ENCODE peak calls at places on chromosomes 16 and 17, in eight cellular contexts. E, K, P, V, S, N, L and R are unnamed samples.

GRCh38 chr16:53626816-53627215 is 76.8 kb downstream of the RPGRIP1L start:
- DNase-seq in V (no peak), P (no peak), N (no peak), K (no peak), S (no peak), L (no peak), E (no peak), R (no peak)

GRCh38 chr16:50315346-50315997 is 49.1 kb downstream of the ADCY7 start:
- DNase-seq in E (no peak), L (no peak), K (no peak), S (peak), V (no peak), N (no peak), P (peak), R (no peak)

GRCh38 chr17:28379814-28380571 is 8.5 kb downstream of the SARM1 start:
- DNase-seq in V (peak), N (no peak), S (peak), K (no peak), E (no peak), L (peak), P (peak), R (peak)

GRCh38 chr17:37506678-37507077 is 17.0 kb downstream of the DUSP14 start:
- DNase-seq in P (peak), L (peak), S (peak), V (peak), E (peak), N (peak), K (peak), R (peak)

GRCh38 chr16:27374231-27374793 is 27.7 kb upstream of the IL21R start:
- DNase-seq in K (no peak), N (no peak), E (no peak), S (no peak), L (no peak), V (no peak), P (no peak), R (no peak)

GRCh38 chr17:44628234-44629188 is 27.8 kb upstream of the MEIOC start:
- DNase-seq in K (peak), E (peak), N (no peak), S (peak), V (no peak), P (peak), L (no peak), R (no peak)

GRCh38 chr17:13362341-13363122 is 239.2 kb downstream of the HS3ST3A1 start:
- DNase-seq in L (peak), S (no peak), N (no peak), V (peak), K (peak), P (peak), E (no peak), R (peak)

GRCh38 chr17:304461-304860 is 48.1 kb downstream of the RPH3AL start:
- DNase-seq in N (no peak), E (peak), L (no peak), V (peak), P (peak), K (peak), S (peak), R (no peak)

GRCh38 chr16:74743668-74744299 is 30.8 kb downstream of the FA2H start:
- DNase-seq in S (peak), E (no peak), K (no peak), V (peak), L (peak), P (peak), N (no peak), R (peak)

GRCh38 chr17:46003907-46004748 is 5.1 kb downstream of the STH start:
- DNase-seq in N (no peak), K (no peak), V (peak), E (no peak), L (peak), P (peak), S (peak), R (no peak)

GRCh38 chr16:56450275-56450889 is 750 bp downstream of the NUDT21 start:
- DNase-seq in S (peak), K (peak), L (no peak), N (peak), P (peak), V (peak), E (peak), R (peak)

GRCh38 chr17:41860254-41860931 is 4.8 kb downstream of the KLHL11 start:
- DNase-seq in S (no peak), V (no peak), N (no peak), K (no peak), E (no peak), L (no peak), P (no peak), R (no peak)

GRCh38 chr17:38658741-38659345 is 15.9 kb downstream of the EPOP start:
- DNase-seq in E (no peak), K (no peak), S (no peak), V (no peak), P (no peak), L (no peak), N (peak), R (no peak)

GRCh38 chr17:36591434-36592315 is at the start of gene DHRS11:
- DNase-seq in P (peak), N (peak), L (peak), K (peak), E (peak), S (peak), V (peak), R (peak)

GRCh38 chr17:72535779-72536178 is 415.0 kb downstream of the SOX9 start:
- DNase-seq in E (no peak), L (no peak), V (no peak), K (no peak), N (no peak), S (no peak), P (no peak), R (no peak)

GRCh38 chr17:16911141-16911937 is 60.6 kb downstream of the TNFRSF13B start:
- DNase-seq in K (no peak), P (peak), V (no peak), E (no peak), S (no peak), N (no peak), L (no peak), R (no peak)

GRCh38 chr16:85084841-85085535 is 27.3 kb downstream of the CIBAR2 start:
- DNase-seq in V (no peak), S (no peak), K (no peak), E (no peak), P (no peak), N (no peak), L (no peak), R (no peak)

GRCh38 chr17:3990391-3991127 is 26.3 kb upstream of the ATP2A3 start:
- DNase-seq in V (peak), P (peak), K (no peak), S (no peak), L (no peak), E (no peak), N (no peak), R (peak)

GRCh38 chr16:23509763-23510153 is 536 bp downstream of the GGA2 start:
- DNase-seq in E (peak), N (no peak), K (peak), P (peak), L (peak), V (peak), S (peak), R (no peak)

GRCh38 chr16:5374184-5374583 is 276.6 kb upstream of the EEF2KMT start:
- DNase-seq in E (peak), L (no peak), P (no peak), N (no peak), S (no peak), V (no peak), K (no peak), R (no peak)

GRCh38 chr17:9053406-9053805 is 32.1 kb downstream of the NTN1 start:
- DNase-seq in E (no peak), V (no peak), P (no peak), S (no peak), N (no peak), L (no peak), K (no peak), R (no peak)

GRCh38 chr17:35543856-35544255 is 6.4 kb upstream of the SLFN12L start:
- DNase-seq in N (no peak), V (no peak), K (no peak), P (no peak), L (peak), E (no peak), S (no peak), R (no peak)

GRCh38 chr17:64244165-64244564 is 18.9 kb downstream of the TEX2 start:
- DNase-seq in P (peak), V (no peak), N (no peak), E (no peak), K (no peak), L (no peak), S (no peak), R (no peak)

GRCh38 chr17:19457830-19458271 is 46.8 kb downstream of the RNF112 start:
- DNase-seq in L (no peak), K (peak), P (no peak), V (no peak), E (peak), S (no peak), N (no peak), R (no peak)

GRCh38 chr16:24482681-24483202 is 56.6 kb upstream of the RBBP6 start:
- DNase-seq in V (no peak), N (no peak), P (no peak), K (peak), L (no peak), E (peak), S (no peak), R (no peak)

GRCh38 chr17:488993-489757 is 136.6 kb upstream of the RPH3AL start:
- DNase-seq in N (peak), P (peak), V (peak), E (peak), S (no peak), L (no peak), K (peak), R (peak)

GRCh38 chr16:80436510-80436909 is 104.3 kb upstream of the DYNLRB2 start:
- DNase-seq in N (no peak), E (no peak), L (no peak), S (no peak), K (no peak), V (no peak), P (no peak), R (no peak)

GRCh38 chr16:84800118-84800517 is 19.7 kb upstream of the CRISPLD2 start:
- DNase-seq in E (no peak), N (no peak), K (no peak), V (no peak), L (no peak), P (no peak), S (no peak), R (no peak)

GRCh38 chr17:4744999-4745969 is 5.6 kb upstream of the CXCL16 start:
- DNase-seq in N (no peak), E (peak), V (no peak), P (no peak), S (peak), L (no peak), K (peak), R (no peak)

GRCh38 chr17:77995146-77995852 is 36.8 kb downstream of the TNRC6C start:
- DNase-seq in E (no peak), K (peak), L (no peak), P (no peak), V (peak), N (no peak), S (no peak), R (no peak)

DNA sequence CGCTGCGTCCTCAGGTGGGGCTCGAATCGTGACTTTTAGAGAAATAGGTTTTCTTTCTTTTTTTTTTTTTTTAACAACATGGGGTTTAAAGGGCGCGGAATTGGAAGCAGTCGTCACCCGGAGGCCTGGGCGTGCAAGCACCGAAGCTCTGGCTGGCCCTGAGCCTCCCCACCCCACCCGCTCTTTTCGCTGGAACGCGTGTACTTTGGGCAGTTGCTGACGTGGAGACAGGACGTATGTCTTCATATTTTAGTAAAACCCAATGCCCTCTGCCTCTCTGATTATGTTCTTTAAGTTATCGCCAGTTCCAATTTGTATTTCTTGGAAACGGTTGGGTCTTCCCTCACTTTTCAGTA is 552 bp upstream of the C16orf95 start:
- DNase-seq in L (peak), S (peak), E (peak), P (peak), V (peak), K (no peak), N (peak), R (peak)
- H2AFZ ChIP-seq in L (peak), S (peak), E (peak), P (no peak), V (peak), K (peak), N (peak), R (peak)

GRCh38 chr17:40111221-40112128 is 10.3 kb upstream of the MSL1 start:
- DNase-seq in P (peak), V (peak), K (peak), N (peak), L (peak), E (peak), S (peak), R (peak)

GRCh38 chr17:40109471-40109824 is 9.1 kb upstream of the NR1D1 start:
- DNase-seq in V (peak), N (no peak), P (no peak), E (no peak), S (no peak), L (no peak), K (no peak), R (no peak)

GRCh38 chr17:40112191-40112590 is 9.6 kb upstream of the MSL1 start:
- DNase-seq in L (no peak), V (no peak), N (no peak), K (no peak), E (no peak), S (no peak), P (no peak), R (no peak)

GRCh38 chr17:40110457-40110856 is 10.1 kb upstream of the NR1D1 start:
- DNase-seq in K (no peak), L (no peak), N (no peak), S (no peak), E (no peak), V (peak), P (no peak), R (no peak)

DNA sequence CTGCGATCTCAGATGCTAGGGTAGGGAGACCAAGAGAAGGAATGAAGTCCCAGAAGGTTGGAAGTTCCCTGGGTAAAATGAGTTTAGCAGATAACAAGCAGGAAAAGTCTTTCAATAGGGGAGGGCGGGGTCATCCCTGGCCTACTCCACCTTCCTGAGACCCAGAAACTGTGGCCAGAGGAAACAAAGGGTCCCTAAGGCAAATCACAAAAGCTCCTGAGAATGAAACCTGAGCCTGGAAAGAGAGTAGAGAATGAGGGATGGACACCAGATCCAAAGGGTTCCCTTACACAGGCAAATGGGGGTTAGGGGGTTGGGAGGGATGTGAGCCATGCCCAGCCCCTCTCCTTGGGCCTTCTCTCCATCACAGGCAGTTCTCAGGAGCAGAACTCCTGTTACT is 9.6 kb upstream of the NR1D1 start:
- DNase-seq in N (no peak), K (peak), L (no peak), V (no peak), P (no peak), S (no peak), E (peak), R (no peak)
- H3K27ac ChIP-seq in N (no peak), K (peak), L (no peak), V (peak), P (peak), S (peak), E (peak), R (no peak)

GRCh38 chr17:81329927-81330883 is 35.1 kb upstream of the SLC38A10 start:
- DNase-seq in V (peak), L (peak), P (peak), E (peak), N (no peak), S (peak), K (peak), R (no peak)
- TF ChIP-seq EZH2 in V (no peak), L (no peak), P (no peak), E (no peak), N (no peak), S (no peak), K (no peak), R (no peak)

GRCh38 chr16:1701216-1701878 is 4.6 kb upstream of the MAPK8IP3 start:
- DNase-seq in P (no peak), K (no peak), S (no peak), V (no peak), L (no peak), N (no peak), E (no peak), R (peak)

GRCh38 chr16:1700246-1700645 is 5.7 kb upstream of the MAPK8IP3 start:
- DNase-seq in S (no peak), V (no peak), P (no peak), L (no peak), N (no peak), K (no peak), E (no peak), R (no peak)

GRCh38 chr16:1691956-1692355 is 13.9 kb downstream of the JPT2 start:
- DNase-seq in N (no peak), P (peak), V (peak), E (no peak), L (peak), K (no peak), S (no peak), R (peak)

GRCh38 chr16:1698680-1699079 is 7.3 kb upstream of the MAPK8IP3 start:
- DNase-seq in S (no peak), K (no peak), V (no peak), L (no peak), E (no peak), N (no peak), P (no peak), R (no peak)

DNA sequence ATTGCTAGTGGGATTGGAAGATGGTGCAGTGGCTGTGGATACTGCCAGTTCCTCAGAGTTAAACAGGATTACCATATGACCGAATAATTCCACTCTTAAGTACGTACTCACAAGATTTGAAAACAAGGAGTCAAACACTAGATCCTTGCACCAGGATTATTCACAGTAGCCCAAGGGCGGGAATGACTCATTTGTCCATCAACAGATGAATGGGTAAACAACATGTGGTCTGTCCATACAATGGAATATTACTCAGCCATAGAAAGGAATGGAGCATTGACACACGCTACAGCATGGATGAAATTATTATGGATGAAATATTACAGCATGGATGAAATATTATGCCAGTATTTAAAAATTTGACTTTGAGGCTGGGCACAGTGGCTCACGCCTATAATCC is 9.1 kb upstream of the MAPK8IP3 start:
- DNase-seq in K (no peak), L (peak), N (no peak), V (peak), P (no peak), E (no peak), S (no peak), R (peak)
- H2AFZ ChIP-seq in K (no peak), L (no peak), N (no peak), V (no peak), P (no peak), E (no peak), S (no peak), R (no peak)

GRCh38 chr16:46801428-46802049 is 29.4 kb downstream of the C16orf87 start:
- DNase-seq in L (peak), K (peak), E (peak), S (peak), P (no peak), V (peak), N (no peak), R (no peak)
- H3K27ac ChIP-seq in L (no peak), K (no peak), E (no peak), S (no peak), P (no peak), V (no peak), N (no peak), R (no peak)

GRCh38 chr16:20073203-20074088 is at the start of gene GPR139:
- DNase-seq in P (no peak), K (peak), V (no peak), E (peak), N (no peak), S (peak), L (no peak), R (no peak)
- TF ChIP-seq EZH2 in P (no peak), K (peak), V (no peak), E (no peak), N (no peak), S (peak), L (no peak), R (no peak)

GRCh38 chr17:2860883-2861282 is 64.6 kb downstream of the RAP1GAP2 start:
- DNase-seq in V (no peak), E (no peak), S (no peak), L (no peak), N (no peak), K (no peak), P (no peak), R (no peak)

GRCh38 chr17:2862197-2862596 is 66.0 kb downstream of the RAP1GAP2 start:
- DNase-seq in N (no peak), P (no peak), V (no peak), E (no peak), L (no peak), S (no peak), K (no peak), R (no peak)

GRCh38 chr17:2863204-2863603 is 67.0 kb downstream of the RAP1GAP2 start:
- DNase-seq in S (no peak), K (no peak), L (no peak), E (no peak), V (no peak), N (no peak), P (no peak), R (no peak)

GRCh38 chr17:2867441-2868424 is 71.5 kb downstream of the RAP1GAP2 start:
- DNase-seq in E (peak), S (no peak), P (peak), K (peak), N (no peak), V (peak), L (peak), R (peak)

GRCh38 chr17:2865228-2865627 is 69.0 kb downstream of the RAP1GAP2 start:
- DNase-seq in K (no peak), S (no peak), E (no peak), P (no peak), L (no peak), V (no peak), N (no peak), R (no peak)
- H2AFZ ChIP-seq in K (no peak), S (no peak), E (no peak), P (no peak), L (no peak), V (no peak), N (no peak), R (no peak)

GRCh38 chr16:30785126-30786106 is 1.6 kb downstream of the ZNF629 start:
- DNase-seq in N (no peak), L (no peak), E (no peak), K (no peak), V (peak), S (peak), P (no peak), R (no peak)
- H3K27ac ChIP-seq in N (peak), L (no peak), E (no peak), K (no peak), V (peak), S (peak), P (peak), R (no peak)

DNA sequence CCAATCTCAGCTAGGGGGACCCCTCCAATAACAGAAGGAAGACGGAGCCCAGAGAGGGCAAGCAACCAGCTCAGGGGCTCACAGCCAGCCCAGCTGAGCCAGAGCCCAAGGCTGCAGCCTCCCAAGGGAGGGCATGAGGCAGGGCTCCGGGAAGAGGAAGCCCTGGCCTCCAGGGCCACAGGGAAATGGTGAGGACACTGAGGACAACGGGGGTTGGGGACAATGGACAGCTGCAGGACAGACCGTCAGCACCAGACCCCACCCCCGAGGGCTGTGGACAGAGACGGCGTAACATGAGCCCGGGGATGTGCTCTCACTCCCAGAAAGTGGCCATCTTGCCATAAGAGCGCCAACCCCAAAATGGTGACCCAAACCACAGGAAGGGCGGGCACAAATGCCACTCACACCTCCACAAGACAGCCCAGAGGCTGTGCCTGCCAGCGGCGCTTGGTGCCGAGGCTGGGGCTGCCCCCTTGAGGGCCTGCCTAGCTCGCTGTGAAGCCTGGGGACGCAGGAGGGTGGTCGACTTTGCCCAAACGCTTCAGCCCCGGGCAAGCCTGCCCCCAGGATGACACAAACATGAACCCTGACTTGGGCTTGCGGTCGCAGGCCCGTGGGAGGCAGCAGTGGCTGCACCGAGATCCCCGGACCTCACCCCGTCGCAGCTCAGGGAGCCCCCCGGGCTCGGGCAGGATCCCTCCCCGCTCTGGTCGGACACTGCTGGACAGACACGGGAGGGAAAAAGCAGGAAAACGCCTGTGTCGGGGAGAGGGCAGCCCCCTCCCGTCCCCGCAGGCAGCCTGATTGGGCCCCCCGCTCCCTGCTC is 10.5 kb downstream of the PIMREG start:
- DNase-seq in P (no peak), K (peak), V (no peak), E (peak), L (no peak), S (no peak), N (no peak), R (no peak)
- TF ChIP-seq EZH2 in P (no peak), K (peak), V (no peak), E (no peak), L (no peak), S (no peak), N (no peak), R (no peak)